ENCODE peak calls at places on chromosomes 2 and 18, in five cellular contexts. E is adrenal gland, F is kidney, Y is A549, Q is esophagus squamous epithelium. H is an unnamed sample.

GRCh38 chr18:58315739-58316215 is 271.8 kb downstream of the NEDD4L start:
- DNase-seq in Q (no peak), E (peak; percentile 27), Y (no peak), F (no peak), H (no peak)

GRCh38 chr2:223549215-223549614 is 52.9 kb downstream of the SCG2 start:
- DNase-seq in E (no peak), Y (peak; percentile 65), F (no peak), Q (no peak), H (no peak)

GRCh38 chr2:84613082-84613481 is 96.8 kb downstream of the DNAH6 start:
- DNase-seq in Y (no peak), Q (no peak), E (no peak), F (no peak), H (no peak)

GRCh38 chr2:29079887-29080286 is 5.6 kb upstream of the PCARE start:
- DNase-seq in F (no peak), Y (no peak), Q (no peak), E (no peak), H (no peak)

GRCh38 chr18:48409591-48410094 is 460 bp upstream of the ZBTB7C start:
- DNase-seq in E (peak; percentile 76), Q (no peak), F (peak; percentile 81), Y (no peak), H (peak; percentile 72)

GRCh38 chr2:138059487-138059886 is 95.2 kb downstream of the HNMT start:
- DNase-seq in F (no peak), Q (no peak), Y (peak; percentile 45), E (no peak), H (no peak)

GRCh38 chr2:16487686-16488085 is 177.9 kb downstream of the CYRIA start:
- DNase-seq in Y (peak; percentile 50), F (no peak), Q (no peak), E (peak; percentile 34), H (no peak)

GRCh38 chr2:237568121-237568660 is 1.8 kb downstream of the PRLH start:
- DNase-seq in Y (no peak), F (peak; percentile 57), E (no peak), Q (no peak), H (no peak)

GRCh38 chr2:51350100-51350499 is 318.2 kb upstream of the NRXN1 start:
- DNase-seq in E (no peak), Q (no peak), F (no peak), Y (peak; percentile 22), H (no peak)

GRCh38 chr18:74375999-74376398 is 60.4 kb downstream of the C18orf63 start:
- DNase-seq in F (no peak), Q (no peak), Y (peak; percentile 28), E (no peak), H (no peak)

GRCh38 chr2:168457177-168457905 is 1.3 kb downstream of the CERS6 start:
- DNase-seq in F (no peak), Y (no peak), Q (no peak), E (no peak), H (no peak)

GRCh38 chr2:71683666-71684065 is 230.3 kb downstream of the DYSF start:
- DNase-seq in Y (no peak), F (peak; percentile 18), Q (no peak), E (no peak), H (no peak)

GRCh38 chr2:222709191-222709891 is 37.9 kb downstream of the MOGAT1 start:
- DNase-seq in Y (peak; percentile 88), F (peak; percentile 78), Q (no peak), E (peak; percentile 60), H (peak; percentile 75)

GRCh38 chr2:233210843-233211600 is 40.5 kb upstream of the ATG16L1 start:
- DNase-seq in Y (no peak), Q (no peak), F (peak; percentile 92), E (peak; percentile 75), H (peak; percentile 86)

GRCh38 chr18:5057348-5058012 is 139.6 kb downstream of the AKAIN1 start:
- DNase-seq in Q (no peak), E (peak; percentile 59), Y (peak; percentile 50), F (no peak), H (peak; percentile 54)

GRCh38 chr2:152415811-152416210 is 80.8 kb downstream of the FMNL2 start:
- DNase-seq in Y (no peak), F (no peak), Q (no peak), E (no peak), H (no peak)

GRCh38 chr2:62939735-62940491 is 110.7 kb upstream of the OTX1 start:
- DNase-seq in F (no peak), E (no peak), Q (no peak), Y (peak; percentile 24), H (no peak)

GRCh38 chr18:8835556-8835955 is 130.2 kb downstream of the MTCL1 start:
- DNase-seq in E (no peak), F (no peak), Y (no peak), Q (no peak), H (no peak)

GRCh38 chr18:62249478-62250097 is 62.5 kb downstream of the RELCH start:
- DNase-seq in Q (peak; percentile 1), E (peak; percentile 82), Y (peak; percentile 80), F (peak; percentile 47), H (peak; percentile 62)

GRCh38 chr2:212956665-212957064 is 194.7 kb downstream of the IKZF2 start:
- DNase-seq in Q (no peak), F (no peak), E (no peak), Y (no peak), H (no peak)

GRCh38 chr2:180322781-180323180 is 315.7 kb upstream of the CWC22 start:
- DNase-seq in Q (no peak), E (no peak), Y (no peak), F (no peak), H (no peak)

GRCh38 chr2:95305341-95306058 is 8.4 kb downstream of the KCNIP3 start:
- DNase-seq in Q (no peak), Y (no peak), F (no peak), E (no peak), H (no peak)

GRCh38 chr18:58831610-58832009 is 33.1 kb upstream of the ZNF532 start:
- DNase-seq in F (no peak), E (no peak), Y (no peak), Q (no peak), H (no peak)

GRCh38 chr18:40152859-40153258 is 1802.2 kb upstream of the PIK3C3 start:
- DNase-seq in E (no peak), Y (no peak), F (no peak), Q (no peak), H (no peak)

GRCh38 chr2:37576831-37577230 is 94.6 kb downstream of the CDC42EP3 start:
- DNase-seq in F (no peak), Q (no peak), Y (no peak), E (no peak), H (no peak)

GRCh38 chr2:218578272-218578877 is 9.7 kb downstream of the CNOT9 start:
- DNase-seq in Q (no peak), E (no peak), F (no peak), Y (no peak), H (no peak)

GRCh38 chr2:218576854-218577253 is 8.2 kb downstream of the CNOT9 start:
- DNase-seq in Y (no peak), F (no peak), Q (no peak), E (no peak), H (no peak)

GRCh38 chr2:218582085-218582484 is 13.4 kb downstream of the CNOT9 start:
- DNase-seq in Y (peak; percentile 31), E (no peak), Q (no peak), F (no peak), H (no peak)

GRCh38 chr2:218577482-218578220 is 9.0 kb downstream of the CNOT9 start:
- DNase-seq in Q (no peak), F (no peak), Y (no peak), E (no peak), H (no peak)
- H3K27ac ChIP-seq in Q (no peak overlapping the region), F (no peak overlapping the region), Y (no peak overlapping the region), E (no peak overlapping the region), H (no peak overlapping the region)

GRCh38 chr18:66635342-66635741 is 31.5 kb upstream of the CDH19 start:
- DNase-seq in Y (no peak), Q (no peak), F (no peak), E (no peak), H (no peak)
- TF ChIP-seq CTCF in Y (no peak), Q (no peak), F (no peak), E (no peak), H (no peak)

DNA sequence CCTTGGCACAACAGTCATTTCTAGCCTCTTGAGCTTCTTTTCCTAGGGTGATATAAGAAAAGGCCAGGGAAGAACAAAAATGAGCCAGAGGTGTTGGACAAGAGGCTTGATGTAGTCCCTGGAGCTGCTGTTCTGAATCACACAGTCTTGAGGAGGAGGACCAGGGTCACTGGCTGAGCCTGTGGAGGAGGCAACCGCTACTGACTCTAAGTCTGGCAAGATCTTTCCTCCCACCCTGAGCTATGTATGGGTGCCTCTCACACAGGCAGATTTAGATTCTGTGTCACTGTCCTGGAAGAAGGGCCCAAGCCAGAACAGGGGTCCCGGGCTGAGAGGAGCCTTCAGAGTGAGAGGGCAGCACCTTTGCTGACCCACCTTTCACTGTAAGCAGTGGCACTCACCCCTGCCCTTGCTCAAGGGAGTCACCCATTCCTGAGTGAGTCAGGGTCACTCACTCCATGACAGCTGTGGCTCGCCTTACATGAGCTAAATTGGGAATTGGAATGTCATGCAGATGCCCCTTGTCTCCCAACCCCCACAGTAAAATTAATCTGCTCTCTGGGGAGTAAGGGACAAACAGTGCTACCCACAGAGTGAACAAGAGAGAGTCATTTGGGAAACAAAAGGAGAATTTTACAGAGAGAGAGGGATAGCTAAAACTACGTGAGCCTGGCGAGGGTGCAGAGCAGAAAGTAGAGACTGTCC is at the start of gene TRIM54:
- DNase-seq in Y (no peak), F (no peak), E (peak; percentile 62), Q (no peak), H (no peak)
- H3K4me3 ChIP-seq in Y (no peak within 1 kb of the TSS), F (no peak within 1 kb of the TSS), E (no peak within 1 kb of the TSS), Q (no peak within 1 kb of the TSS), H (no peak within 1 kb of the TSS)

GRCh38 chr2:174482854-174483253 is 4.0 kb downstream of the GPR155 start:
- DNase-seq in Y (no peak), E (no peak), F (no peak), Q (no peak), H (no peak)

GRCh38 chr2:174487536-174488162 is 820 bp upstream of the GPR155 start:
- DNase-seq in F (no peak), Q (no peak), E (no peak), Y (no peak), H (no peak)

GRCh38 chr2:174486614-174487535 is at the start of gene GPR155:
- DNase-seq in Y (peak; percentile 98), F (peak; percentile 100), E (peak; percentile 100), Q (peak; percentile 95), H (peak; percentile 100)

GRCh38 chr2:174484573-174484972 is 2.3 kb downstream of the GPR155 start:
- DNase-seq in Q (no peak), E (no peak), F (no peak), Y (no peak), H (no peak)

DNA sequence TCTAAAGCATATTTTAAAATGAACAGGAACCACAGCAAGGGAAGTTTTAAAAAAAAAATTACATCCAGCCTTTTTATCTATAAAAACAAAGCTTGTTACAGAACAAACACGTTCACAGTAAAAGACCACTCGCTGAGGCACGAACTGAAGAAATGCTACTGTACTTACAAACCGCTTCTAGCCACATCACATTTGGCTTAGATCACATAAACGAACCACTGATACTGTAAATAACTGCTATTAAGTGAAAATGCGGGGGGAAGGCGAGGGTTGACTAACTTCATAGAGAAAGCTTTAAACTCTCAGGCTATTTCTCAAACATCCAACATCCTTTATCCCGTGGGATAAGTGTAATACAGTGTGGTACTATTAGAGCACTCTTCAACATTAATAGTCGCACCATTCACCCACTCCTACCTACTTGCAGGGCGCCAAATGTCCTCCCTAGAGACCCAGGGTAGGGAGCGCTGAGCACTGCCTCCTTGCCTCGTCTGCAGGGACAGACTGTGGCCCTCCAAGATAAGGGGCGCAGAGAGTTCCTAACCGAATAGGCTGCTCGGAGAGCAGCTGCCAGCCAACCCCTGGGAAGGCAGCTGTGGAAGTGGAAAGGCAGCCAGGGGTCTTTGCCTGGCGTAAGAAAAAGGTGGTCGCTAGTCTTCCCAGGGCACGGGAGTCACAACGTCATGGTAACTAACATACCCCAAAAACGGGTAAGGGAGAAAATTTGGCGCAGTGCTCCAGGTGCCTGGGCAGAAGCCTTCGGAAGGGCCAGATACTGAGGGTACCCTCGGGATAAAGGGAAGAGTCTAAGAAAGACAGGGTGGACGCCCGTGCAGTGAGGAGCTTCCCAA is 841 bp downstream of the GPR155 start:
- DNase-seq in E (peak; percentile 44), Y (no peak), Q (peak; percentile 31), F (no peak), H (no peak)
- H3K27ac ChIP-seq in E (peak overlapping the region; percentile 81), Y (peak overlapping the region; percentile 84), Q (peak overlapping the region; percentile 85), F (peak overlapping the region; percentile 32), H (peak overlapping the region; percentile 74)